ENCODE peak calls at places on chromosomes 16 and 17, in four cellular contexts. I is T-cell, C is transverse colon, S is hypothalamus. T is an unnamed sample.

GRCh38 chr16:4179020-4179419 is 62.8 kb upstream of the ADCY9 start:
- DNase-seq in I (no peak), C (peak), S (no peak), T (no peak)

GRCh38 chr17:74729866-74730265 is 7.2 kb upstream of the RAB37 start:
- DNase-seq in I (no peak), C (no peak), S (no peak), T (no peak)

GRCh38 chr17:43020030-43020621 is 2.1 kb downstream of the VAT1 start:
- DNase-seq in I (no peak), C (no peak), S (no peak), T (no peak)

GRCh38 chr16:31700530-31701388 is 172.8 kb upstream of the ZNF267 start:
- DNase-seq in I (peak), C (peak), S (peak), T (peak)

GRCh38 chr17:78568494-78569115 is 8.6 kb downstream of the DNAH17 start:
- DNase-seq in I (no peak), C (no peak), S (no peak), T (no peak)

GRCh38 chr16:8785408-8785807 is 12.0 kb downstream of the TMEM186 start:
- DNase-seq in I (no peak), C (no peak), S (no peak), T (no peak)

GRCh38 chr17:36512641-36513040 is 22.0 kb downstream of the MYO19 start:
- DNase-seq in I (no peak), C (no peak), S (no peak), T (no peak)

GRCh38 chr16:71389330-71389729 is 30.8 kb downstream of the CALB2 start:
- DNase-seq in I (no peak), C (no peak), S (no peak), T (no peak)

T was measured in CD8-positive, alpha-beta T cell.